ENCODE peak calls at places on chromosomes 4 and X, in ten cellular contexts. X is left ventricle myocardium inferior, Q is thyroid gland, P is upper lobe of right lung, J is AG10803, A is choroid plexus epithelial cell, T is SK-N-SH, C is GM12865, O is breast epithelium, W is mucosa of descending colon. E is an unnamed sample.

GRCh38 chr4:153205028-153205648 is 895 bp downstream of the TRIM2 start:
- DNase-seq in X (no peak), P (no peak), O (no peak), T (no peak), A (no peak), J (no peak), Q (peak), W (peak), C (peak), E (no peak)

GRCh38 chrX:75655627-75656026 is 129.4 kb downstream of the MAGEE2 start:
- DNase-seq in X (no peak), J (no peak), C (no peak), O (no peak), W (no peak), Q (no peak), T (no peak), A (no peak), P (no peak), E (no peak)

GRCh38 chr4:119300388-119301131 is 21.4 kb downstream of the FABP2 start:
- DNase-seq in O (peak), T (peak), C (peak), W (peak), P (peak), Q (peak), J (peak), X (peak), A (peak), E (peak)

GRCh38 chr4:39348371-39349265 is 17.5 kb downstream of the RFC1 start:
- DNase-seq in A (peak), P (no peak), Q (no peak), W (no peak), X (no peak), C (no peak), T (no peak), J (peak), O (no peak), E (no peak)

GRCh38 chr4:121112530-121112929 is 40.2 kb upstream of the NDNF start:
- DNase-seq in J (no peak), Q (no peak), A (peak), O (no peak), W (no peak), P (no peak), T (no peak), X (no peak), C (no peak), E (no peak)

GRCh38 chrX:44484607-44485146 is 58.0 kb downstream of the FUNDC1 start:
- DNase-seq in A (no peak), Q (no peak), W (no peak), O (no peak), T (no peak), J (no peak), P (no peak), C (no peak), X (no peak), E (no peak)

GRCh38 chr4:40058121-40058520 is 1.5 kb downstream of the N4BP2 start:
- DNase-seq in X (no peak), W (no peak), P (no peak), Q (no peak), T (peak), J (no peak), O (no peak), C (no peak), A (no peak), E (no peak)

GRCh38 chrX:13151806-13152510 is 107.5 kb upstream of the FAM9C start:
- DNase-seq in T (no peak), X (no peak), Q (no peak), P (no peak), O (no peak), J (peak), A (peak), W (no peak), C (no peak), E (no peak)

GRCh38 chr4:82428526-82428968 is 1.7 kb downstream of the HNRNPDL start:
- DNase-seq in P (no peak), A (no peak), W (no peak), X (no peak), O (no peak), T (no peak), J (no peak), Q (no peak), C (no peak), E (no peak)

GRCh38 chr4:171813195-171813955 is at the start of gene GALNTL6:
- DNase-seq in J (peak), O (no peak), T (peak), P (no peak), C (peak), Q (no peak), W (no peak), X (no peak), A (peak), E (no peak)

GRCh38 chrX:31293409-31293808 is 221.6 kb upstream of the FTHL17 start:
- DNase-seq in W (peak), A (no peak), X (no peak), C (peak), Q (no peak), J (no peak), O (no peak), T (no peak), P (no peak), E (no peak)

GRCh38 chr4:184801781-184802180 is 24.0 kb downstream of the ACSL1 start:
- DNase-seq in T (no peak), O (no peak), W (no peak), Q (no peak), A (no peak), P (no peak), C (no peak), X (no peak), J (peak), E (no peak)

GRCh38 chrX:16394290-16394689 is 227.0 kb downstream of the MAGEB17 start:
- DNase-seq in P (no peak), T (no peak), O (no peak), C (no peak), J (no peak), A (peak), Q (peak), X (no peak), W (no peak), E (no peak)

GRCh38 chrX:40663078-40663740 is 15.8 kb upstream of the CXorf38 start:
- DNase-seq in O (no peak), X (no peak), J (no peak), T (no peak), C (peak), P (no peak), Q (peak), W (no peak), A (no peak), E (no peak)

GRCh38 chr4:77308843-77309242 is 151.8 kb downstream of the CCNG2 start:
- DNase-seq in Q (no peak), P (no peak), O (no peak), A (peak), C (peak), X (no peak), W (peak), T (peak), J (peak), E (no peak)

GRCh38 chr4:140790171-140790570 is 34.0 kb upstream of the TBC1D9 start:
- DNase-seq in P (no peak), W (no peak), X (no peak), O (no peak), T (no peak), Q (no peak), C (no peak), A (no peak), J (no peak), E (no peak)

GRCh38 chr4:158333820-158334219 is 123.5 kb downstream of the TMEM144 start:
- DNase-seq in Q (no peak), A (no peak), X (no peak), O (no peak), T (no peak), C (no peak), J (no peak), P (no peak), W (no peak), E (no peak)

GRCh38 chr4:8085491-8086479 is 72.8 kb downstream of the ABLIM2 start:
- DNase-seq in C (no peak), P (no peak), W (no peak), J (no peak), T (no peak), Q (no peak), A (no peak), X (no peak), O (no peak), E (no peak)
- TF ChIP-seq CTCF in C (no peak), P (no peak), W (no peak), J (no peak), T (no peak), Q (no peak), A (no peak), X (no peak), O (no peak), E (no peak)

GRCh38 chr4:35520059-35520458 is 724.3 kb downstream of the ARAP2 start:
- DNase-seq in P (no peak), Q (no peak), W (no peak), O (no peak), A (no peak), X (no peak), C (no peak), J (no peak), T (no peak), E (no peak)

GRCh38 chr4:35521682-35522081 is 722.6 kb downstream of the ARAP2 start:
- DNase-seq in O (no peak), C (no peak), Q (no peak), P (no peak), A (no peak), T (no peak), W (no peak), X (no peak), J (no peak), E (no peak)

GRCh38 chr4:35526456-35526855 is 717.9 kb downstream of the ARAP2 start:
- DNase-seq in P (no peak), Q (no peak), J (no peak), O (no peak), A (no peak), C (no peak), W (no peak), T (no peak), X (no peak), E (no peak)

DNA sequence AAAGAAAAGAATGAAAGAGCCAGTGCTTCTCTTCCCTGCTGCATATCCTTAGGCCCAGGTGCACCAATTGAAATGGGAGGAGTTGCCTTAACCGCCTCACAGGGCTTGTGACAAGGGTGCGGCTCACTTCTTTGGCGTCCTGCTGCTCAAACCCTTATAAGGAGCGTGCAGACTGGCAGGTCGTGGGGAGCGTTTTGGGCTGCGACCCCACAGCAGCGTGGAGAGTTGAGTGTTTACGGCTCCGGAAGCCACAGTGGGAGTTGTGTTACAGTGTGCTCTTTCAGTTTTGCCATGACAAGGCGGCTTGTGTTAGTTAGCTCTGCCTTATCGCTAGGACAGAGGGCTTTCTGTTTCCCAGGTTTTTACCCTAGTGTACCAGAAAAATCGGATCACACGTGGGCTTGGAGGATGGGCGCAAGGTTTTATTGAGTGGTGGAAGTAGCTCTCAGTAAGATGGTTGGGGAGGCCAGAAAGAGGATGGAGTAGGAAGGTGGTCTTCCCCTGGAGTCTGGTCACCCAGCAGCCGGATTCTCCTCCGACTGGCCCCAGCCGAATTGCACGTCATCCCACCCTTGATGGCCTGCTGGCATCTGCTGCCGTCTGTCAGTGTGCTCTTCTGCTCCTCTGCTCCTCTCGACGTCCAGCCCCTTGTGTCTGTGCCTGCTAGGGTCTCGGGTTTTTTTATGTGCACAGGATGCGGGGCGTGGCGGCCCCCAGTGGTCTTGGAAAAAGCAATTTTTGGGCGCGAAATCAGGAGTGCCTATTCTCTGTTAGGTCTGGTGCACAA is 718.9 kb downstream of the ARAP2 start:
- DNase-seq in X (no peak), O (no peak), C (peak), A (no peak), W (no peak), T (no peak), P (peak), Q (no peak), J (no peak), E (no peak)
- H3K4me3 ChIP-seq in X (no peak), O (no peak), C (no peak), A (no peak), W (no peak), T (no peak), P (no peak), Q (no peak), J (no peak), E (no peak)

GRCh38 chr4:68271851-68272756 is 26.6 kb upstream of the TMPRSS11B start:
- DNase-seq in W (peak), Q (no peak), J (peak), X (no peak), A (peak), C (peak), T (peak), P (no peak), O (no peak), E (peak)
- TF ChIP-seq CTCF in W (no peak), Q (peak), J (peak), X (peak), A (peak), C (peak), T (peak), P (peak), O (peak), E (peak)

GRCh38 chr4:8894424-8894816 is 22.8 kb upstream of the HMX1 start:
- DNase-seq in P (no peak), X (no peak), O (no peak), W (no peak), Q (no peak), C (no peak), T (no peak), J (no peak), A (no peak), E (no peak)
- H3K4me3 ChIP-seq in P (no peak), X (peak), O (no peak), W (no peak), Q (no peak), C (no peak), T (no peak), J (no peak), A (no peak), E (no peak)

GRCh38 chr4:84319124-84319523 is 180.0 kb downstream of the NKX6-1 start:
- DNase-seq in X (no peak), A (peak), J (peak), C (no peak), T (no peak), W (peak), P (peak), Q (peak), O (no peak), E (peak)
- TF ChIP-seq CTCF in X (no peak), A (no peak), J (no peak), C (no peak), T (no peak), W (no peak), P (no peak), Q (no peak), O (no peak), E (no peak)

E was measured in epithelial cell of proximal tubule.